ENCODE peak calls at places on chromosome 9, in eight cellular contexts. Z, Y, O, B, I, K, C and U are unnamed samples.

GRCh38 chr9:108331596-108331995 is 524.2 kb downstream of the ACTL7B start:
- DNase-seq in Z (peak; percentile 74), B (no peak), I (no peak), C (no peak), K (no peak), O (no peak), Y (no peak), U (no peak)

GRCh38 chr9:93670208-93671029 is 94.0 kb downstream of the PHF2 start:
- DNase-seq in Z (no peak), K (no peak), B (peak; percentile 51), Y (peak; percentile 11), O (peak; percentile 81), C (no peak), I (peak; percentile 57), U (no peak)

GRCh38 chr9:111064160-111064733 is 26.0 kb upstream of the LPAR1 start:
- DNase-seq in Z (no peak), O (no peak), C (no peak), I (no peak), K (no peak), B (no peak), Y (no peak), U (no peak)

GRCh38 chr9:78601957-78602565 is 305.1 kb downstream of the PSAT1 start:
- DNase-seq in O (no peak), C (peak; percentile 50), Y (no peak), B (peak; percentile 50), Z (peak; percentile 91), I (no peak), K (peak; percentile 38), U (no peak)

GRCh38 chr9:35001285-35001677 is 11.7 kb downstream of the DNAJB5 start:
- DNase-seq in C (no peak), K (no peak), O (no peak), B (no peak), Y (no peak), Z (no peak), I (no peak), U (no peak)

GRCh38 chr9:33306037-33306436 is 15.7 kb downstream of the NFX1 start:
- DNase-seq in C (no peak), B (no peak), Z (no peak), I (no peak), Y (no peak), K (no peak), O (no peak), U (no peak)

GRCh38 chr9:37037744-37038640 is 3.9 kb upstream of the PAX5 start:
- DNase-seq in C (no peak), I (peak; percentile 54), B (no peak), O (no peak), Y (no peak), Z (no peak), K (no peak), U (no peak)

GRCh38 chr9:96618209-96619108 is 1.2 kb downstream of the CDC14B start:
- DNase-seq in O (no peak), C (no peak), Z (peak; percentile 71), B (peak; percentile 29), I (peak; percentile 76), K (no peak), Y (peak; percentile 37), U (no peak)

GRCh38 chr9:23603311-23603710 is 222.7 kb downstream of the ELAVL2 start:
- DNase-seq in O (no peak), Y (no peak), Z (peak; percentile 50), I (no peak), K (no peak), B (no peak), C (no peak), U (no peak)

GRCh38 chr9:23596913-23597634 is 229.0 kb downstream of the ELAVL2 start:
- DNase-seq in Z (peak; percentile 50), B (no peak), C (no peak), I (no peak), Y (no peak), O (no peak), K (no peak), U (no peak)

DNA sequence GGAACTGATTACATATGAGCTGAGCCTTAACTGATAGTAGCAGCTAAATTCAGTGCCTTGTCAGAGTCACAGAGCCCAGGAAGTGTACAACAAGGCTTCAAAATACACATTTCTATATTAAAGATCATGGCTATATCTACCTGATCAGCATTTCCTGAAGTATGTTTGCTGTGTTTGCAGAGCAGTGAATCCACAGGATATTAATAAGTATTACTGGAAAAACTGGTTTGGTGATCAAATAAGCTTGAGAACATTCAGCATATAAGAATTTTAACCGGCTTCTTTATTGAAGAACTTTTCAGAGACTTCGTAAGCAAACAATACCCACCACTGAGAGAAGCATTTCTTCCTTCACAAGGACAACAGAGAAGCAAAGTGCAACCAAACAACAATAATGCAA is 227.0 kb downstream of the ELAVL2 start:
- DNase-seq in Z (peak; percentile 85), K (no peak), I (no peak), O (no peak), C (no peak), Y (no peak), B (no peak), U (no peak)
- H3K4me3 ChIP-seq in Z (no peak overlapping the region), K (no peak overlapping the region), I (no peak overlapping the region), O (no peak overlapping the region), C (no peak overlapping the region), Y (no peak overlapping the region), B (no peak overlapping the region), U (no peak overlapping the region)

GRCh38 chr9:714675-715074 is 126.8 kb upstream of the DMRT1 start:
- DNase-seq in C (no peak), K (no peak), O (no peak), B (no peak), Z (no peak), I (no peak), Y (no peak), U (no peak)

GRCh38 chr9:713046-713445 is 128.5 kb upstream of the DMRT1 start:
- DNase-seq in C (no peak), O (no peak), B (no peak), K (no peak), I (no peak), Y (no peak), Z (no peak), U (no peak)

GRCh38 chr9:715310-715709 is 126.2 kb upstream of the DMRT1 start:
- DNase-seq in Y (no peak), B (no peak), I (no peak), O (no peak), C (no peak), K (no peak), Z (no peak), U (no peak)

GRCh38 chr9:717722-718121 is 123.8 kb upstream of the DMRT1 start:
- DNase-seq in O (no peak), B (no peak), I (no peak), Z (no peak), K (no peak), C (no peak), Y (no peak), U (no peak)

DNA sequence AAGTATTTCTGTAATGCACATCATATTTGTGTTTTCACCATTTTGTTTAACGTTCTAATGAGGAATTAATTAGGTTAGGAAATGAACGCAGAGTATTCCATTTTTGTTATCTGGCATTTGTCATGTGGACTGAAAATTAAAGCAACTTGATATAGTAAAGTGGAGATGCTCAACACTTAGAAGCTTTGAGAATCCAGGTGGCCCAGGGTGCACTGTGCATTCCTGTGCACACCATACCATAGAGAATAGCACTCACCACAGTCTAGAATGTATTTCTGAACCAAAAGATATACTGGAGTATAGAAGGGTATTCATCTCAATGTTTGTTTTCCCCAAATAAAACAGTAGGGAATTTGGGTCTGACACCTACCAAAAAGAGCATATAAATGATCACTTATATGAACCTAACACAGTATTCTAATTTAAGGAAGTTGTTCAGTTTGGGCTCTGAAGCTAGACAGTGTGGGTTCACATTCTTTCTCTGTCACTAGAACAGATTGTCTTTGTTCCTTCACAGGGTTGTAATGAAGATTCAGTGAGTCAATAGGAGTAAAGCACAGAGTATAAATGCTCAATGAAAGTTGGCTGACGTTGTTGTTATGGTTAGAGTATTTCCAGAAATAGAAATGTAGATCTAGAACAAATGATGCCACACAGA is 125.6 kb upstream of the DMRT1 start:
- DNase-seq in Z (no peak), O (no peak), Y (no peak), C (no peak), K (no peak), B (no peak), I (no peak), U (no peak)
- H3K4me3 ChIP-seq in Z (no peak overlapping the region), O (no peak overlapping the region), Y (no peak overlapping the region), C (no peak overlapping the region), K (no peak overlapping the region), B (no peak overlapping the region), I (peak overlapping the region; percentile 33), U (no peak overlapping the region)

DNA sequence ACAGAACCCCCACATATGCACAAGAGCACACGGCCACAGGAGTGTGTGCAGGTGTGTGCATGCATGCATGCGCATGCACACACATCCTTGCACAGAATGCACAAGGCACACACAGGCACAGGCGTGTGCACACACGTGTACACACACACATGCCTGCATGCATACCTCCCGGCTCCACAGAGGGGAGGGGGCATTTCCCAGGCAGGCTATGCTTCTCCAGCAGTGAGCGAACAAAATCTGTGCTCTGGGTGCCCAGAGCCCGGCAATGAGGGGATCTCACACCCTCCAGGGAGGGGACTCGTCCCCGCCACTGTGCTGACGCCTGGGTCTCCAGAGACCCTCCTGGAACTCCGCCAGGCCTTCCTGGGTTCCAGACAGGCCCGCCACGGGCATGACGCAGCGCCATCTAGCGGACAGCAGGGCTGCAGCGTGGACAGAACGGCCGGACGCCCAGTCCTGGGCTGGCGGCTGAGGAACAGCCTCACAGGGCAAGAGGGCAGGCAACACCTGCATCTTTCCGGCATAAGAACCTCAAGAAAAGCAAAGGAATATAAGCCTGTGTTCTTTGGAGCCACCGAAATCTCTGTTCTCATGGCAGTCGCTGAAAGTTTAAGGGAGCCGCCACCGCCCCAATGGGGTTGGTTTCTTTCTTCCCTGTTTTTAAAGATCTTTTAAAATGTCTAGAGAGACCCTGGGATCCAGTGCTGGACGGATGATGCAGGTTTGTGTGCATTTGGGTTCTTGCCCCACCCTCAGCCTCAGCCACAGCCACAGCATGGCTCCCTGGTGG is 135.7 kb upstream of the PPP1R26 start:
- DNase-seq in K (peak; percentile 59), O (no peak), B (peak; percentile 97), I (peak; percentile 84), C (no peak), Y (peak; percentile 56), Z (no peak), U (no peak)
- H3K4me3 ChIP-seq in K (no peak overlapping the region), O (no peak overlapping the region), B (no peak overlapping the region), I (no peak overlapping the region), C (no peak overlapping the region), Y (no peak overlapping the region), Z (no peak overlapping the region), U (no peak overlapping the region)

GRCh38 chr9:13446261-13446660 is 166.8 kb upstream of the MPDZ start:
- DNase-seq in Z (no peak), C (no peak), O (no peak), K (no peak), Y (no peak), B (no peak), I (no peak), U (no peak)

GRCh38 chr9:13443380-13444271 is 164.1 kb upstream of the MPDZ start:
- DNase-seq in B (no peak), I (peak; percentile 32), O (no peak), K (no peak), C (no peak), Z (no peak), Y (no peak), U (no peak)

GRCh38 chr9:13445123-13445522 is 165.6 kb upstream of the MPDZ start:
- DNase-seq in C (peak; percentile 33), B (no peak), K (no peak), Z (no peak), I (peak; percentile 27), Y (no peak), O (no peak), U (no peak)

GRCh38 chr9:13444272-13444608 is 164.7 kb upstream of the MPDZ start:
- DNase-seq in K (no peak), O (no peak), B (no peak), Y (no peak), C (no peak), I (no peak), Z (no peak), U (no peak)

DNA sequence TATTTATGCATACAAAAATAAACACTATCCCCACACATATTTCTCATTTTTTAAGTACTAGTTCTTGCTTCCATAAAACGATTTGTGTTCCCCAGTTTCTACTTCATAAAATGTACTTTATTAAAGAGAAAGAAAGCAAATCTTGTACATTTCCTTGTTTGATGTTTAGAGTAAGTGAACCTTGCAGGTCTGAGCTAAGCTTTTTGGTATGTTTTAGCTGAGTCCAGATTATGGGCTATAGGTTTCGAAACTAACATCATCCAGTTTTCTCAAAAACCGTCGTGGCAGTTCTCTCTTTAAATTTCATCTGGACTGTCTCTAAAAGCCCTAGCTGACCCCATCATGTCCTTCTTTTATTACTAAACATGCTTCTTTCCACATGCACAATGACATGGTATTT is 165.2 kb upstream of the MPDZ start:
- DNase-seq in C (no peak), Y (no peak), Z (no peak), K (no peak), O (no peak), I (no peak), B (no peak), U (no peak)
- H3K4me3 ChIP-seq in C (no peak overlapping the region), Y (no peak overlapping the region), Z (no peak overlapping the region), K (no peak overlapping the region), O (no peak overlapping the region), I (peak overlapping the region; percentile 58), B (no peak overlapping the region), U (no peak overlapping the region)